ENCODE peak calls at places on chromosomes 3 and 15, in seven cellular contexts. T is body of pancreas, H is upper lobe of left lung, M is adrenal gland, Z is GM12891, U is uterus, B is breast epithelium. K is an unnamed sample.

GRCh38 chr3:36774072-36774471 is 9.7 kb upstream of the DCLK3 start:
- DNase-seq in M (no peak), U (no peak), T (no peak), B (no peak), Z (no peak), H (no peak), K (no peak)

GRCh38 chr3:134017490-134017889 is 12.2 kb downstream of the SLCO2A1 start:
- DNase-seq in T (no peak), Z (no peak), U (no peak), H (no peak), B (peak; percentile 2), M (no peak), K (no peak)

GRCh38 chr15:48986240-48986639 is 22.5 kb upstream of the SHC4 start:
- DNase-seq in Z (no peak), U (no peak), M (no peak), B (no peak), H (no peak), T (no peak), K (no peak)

GRCh38 chr3:32399030-32399620 is 7.5 kb downstream of the CMTM7 start:
- DNase-seq in T (peak; percentile 34), B (no peak), M (peak; percentile 40), H (no peak), U (no peak), Z (no peak), K (peak; percentile 23)

GRCh38 chr3:109927161-109927560 is 589.8 kb upstream of the DPPA4 start:
- DNase-seq in U (no peak), T (no peak), B (no peak), H (no peak), Z (no peak), M (no peak), K (peak; percentile 38)

GRCh38 chr3:99084825-99085224 is 183.3 kb upstream of the DCBLD2 start:
- DNase-seq in U (no peak), Z (no peak), T (no peak), H (no peak), B (no peak), M (no peak), K (no peak)

GRCh38 chr3:128313181-128313725 is 153.4 kb downstream of the DNAJB8 start:
- DNase-seq in Z (no peak), U (no peak), T (no peak), H (no peak), M (no peak), B (peak; percentile 2), K (no peak)

GRCh38 chr15:57505949-57506391 is 85.7 kb upstream of the MYZAP start:
- DNase-seq in B (peak; percentile 72), M (no peak), H (no peak), Z (no peak), U (no peak), T (peak; percentile 90), K (no peak)

GRCh38 chr3:5687230-5687629 is 499.7 kb downstream of the EDEM1 start:
- DNase-seq in B (no peak), H (no peak), T (no peak), M (no peak), U (no peak), Z (no peak), K (no peak)

GRCh38 chr15:99424131-99424571 is 141.6 kb upstream of the MEF2A start:
- DNase-seq in M (peak; percentile 0), U (peak; percentile 12), B (no peak), T (no peak), Z (no peak), H (no peak), K (no peak)

GRCh38 chr15:56794923-56795329 is 61.6 kb upstream of the ZNF280D start:
- DNase-seq in U (no peak), H (no peak), M (no peak), T (no peak), B (no peak), Z (no peak), K (no peak)

GRCh38 chr3:58835075-58835474 is 168.5 kb upstream of the FAM3D start:
- DNase-seq in T (no peak), H (no peak), U (no peak), Z (no peak), B (no peak), M (no peak), K (no peak)

GRCh38 chr3:197590313-197590962 is 34.7 kb upstream of the BDH1 start:
- DNase-seq in Z (no peak), M (no peak), T (peak; percentile 46), B (peak; percentile 17), U (no peak), H (no peak), K (no peak)
- TF ChIP-seq POLR2A in Z (no peak), M (no peak), T (peak; percentile 11), B (no peak), U (no peak), H (no peak), K (no peak)

GRCh38 chr3:64023187-64023860 is at the start of gene PSMD6:
- DNase-seq in T (peak; percentile 92), U (peak; percentile 90), B (peak; percentile 73), H (peak; percentile 99), M (peak; percentile 89), Z (peak; percentile 71), K (peak; percentile 79)
- TF ChIP-seq POLR2A in T (peak; percentile 88), U (no peak), B (no peak), H (peak; percentile 79), M (peak; percentile 65), Z (peak; percentile 85), K (peak; percentile 78)

GRCh38 chr3:72451840-72452239 is 396.4 kb downstream of the SHQ1 start:
- DNase-seq in T (no peak), M (no peak), H (no peak), Z (no peak), B (no peak), U (no peak), K (no peak)

GRCh38 chr3:72453686-72454085 is 394.6 kb downstream of the SHQ1 start:
- DNase-seq in T (no peak), Z (no peak), B (no peak), M (no peak), U (no peak), H (no peak), K (no peak)

GRCh38 chr3:72449551-72449950 is 398.7 kb downstream of the SHQ1 start:
- DNase-seq in Z (no peak), B (no peak), H (no peak), M (no peak), T (no peak), U (no peak), K (no peak)

GRCh38 chr3:72448858-72449257 is 399.4 kb downstream of the SHQ1 start:
- DNase-seq in Z (no peak), U (no peak), B (no peak), H (no peak), M (no peak), T (no peak), K (no peak)

DNA sequence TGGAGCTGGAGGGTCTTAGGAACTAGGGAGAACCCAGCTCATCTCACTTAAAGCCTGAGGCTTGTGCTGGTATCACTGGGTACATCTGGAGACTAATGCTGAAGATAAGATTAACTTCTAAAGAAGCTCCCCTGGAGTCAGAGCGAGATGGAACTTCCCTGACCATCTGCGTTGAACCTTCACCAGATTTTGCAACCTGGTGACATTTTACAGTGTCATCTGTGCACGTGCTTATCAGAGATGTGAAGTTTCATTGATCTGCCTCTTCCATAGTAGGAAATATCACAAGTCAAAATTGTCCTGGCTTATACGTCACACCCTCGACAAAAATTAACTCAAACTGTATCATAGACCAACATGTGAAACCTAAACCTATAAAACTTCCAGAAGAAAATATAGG is 395.5 kb downstream of the SHQ1 start:
- DNase-seq in U (no peak), T (no peak), B (no peak), H (no peak), Z (no peak), M (no peak), K (no peak)
- TF ChIP-seq POLR2A in U (no peak), T (no peak), B (no peak), H (no peak), Z (no peak), M (no peak), K (no peak)

DNA sequence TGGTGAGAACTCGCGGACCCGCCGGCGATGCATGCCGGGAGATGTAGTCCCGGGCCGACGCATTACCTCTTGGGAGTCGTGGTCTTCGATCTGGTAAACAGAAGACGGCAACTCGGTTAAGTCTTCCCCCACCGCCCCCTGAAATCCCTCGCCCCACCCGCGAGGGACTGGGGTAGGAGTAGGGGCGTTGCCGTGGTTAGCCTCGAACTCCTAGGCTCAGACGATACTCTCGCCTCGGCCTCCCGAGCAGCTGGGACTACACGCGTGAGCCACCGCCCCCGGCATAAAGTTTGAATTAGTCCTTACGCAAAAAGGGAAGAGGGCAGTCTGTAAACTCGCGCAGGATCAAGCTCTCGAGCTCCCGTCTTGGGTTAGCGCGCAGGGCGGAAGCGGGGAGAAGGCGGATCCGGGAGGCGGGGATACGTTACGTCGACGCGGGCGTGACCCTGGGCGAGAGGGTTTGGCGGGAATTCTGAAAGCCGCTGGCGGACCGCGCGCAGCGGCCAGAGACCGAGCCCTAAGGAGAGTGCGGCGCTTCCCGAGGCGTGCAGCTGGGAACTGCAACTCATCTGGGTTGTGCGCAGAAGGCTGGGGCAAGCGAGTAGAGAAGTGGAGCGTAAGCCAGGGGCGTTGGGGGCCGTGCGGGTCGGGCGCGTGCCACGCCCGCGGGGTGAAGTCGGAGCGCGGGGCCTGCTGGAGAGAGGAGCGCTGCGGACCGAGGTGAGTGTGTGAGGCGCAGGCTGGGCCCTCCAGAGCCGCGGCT is at the start of gene RAD51:
- DNase-seq in B (peak; percentile 84), H (peak; percentile 97), T (peak; percentile 93), Z (peak; percentile 88), U (peak; percentile 93), M (peak; percentile 94), K (peak; percentile 93)
- TF ChIP-seq POLR2A in B (peak; percentile 59), H (peak; percentile 70), T (peak; percentile 82), Z (peak; percentile 74), U (no peak), M (peak; percentile 62), K (peak; percentile 57)

DNA sequence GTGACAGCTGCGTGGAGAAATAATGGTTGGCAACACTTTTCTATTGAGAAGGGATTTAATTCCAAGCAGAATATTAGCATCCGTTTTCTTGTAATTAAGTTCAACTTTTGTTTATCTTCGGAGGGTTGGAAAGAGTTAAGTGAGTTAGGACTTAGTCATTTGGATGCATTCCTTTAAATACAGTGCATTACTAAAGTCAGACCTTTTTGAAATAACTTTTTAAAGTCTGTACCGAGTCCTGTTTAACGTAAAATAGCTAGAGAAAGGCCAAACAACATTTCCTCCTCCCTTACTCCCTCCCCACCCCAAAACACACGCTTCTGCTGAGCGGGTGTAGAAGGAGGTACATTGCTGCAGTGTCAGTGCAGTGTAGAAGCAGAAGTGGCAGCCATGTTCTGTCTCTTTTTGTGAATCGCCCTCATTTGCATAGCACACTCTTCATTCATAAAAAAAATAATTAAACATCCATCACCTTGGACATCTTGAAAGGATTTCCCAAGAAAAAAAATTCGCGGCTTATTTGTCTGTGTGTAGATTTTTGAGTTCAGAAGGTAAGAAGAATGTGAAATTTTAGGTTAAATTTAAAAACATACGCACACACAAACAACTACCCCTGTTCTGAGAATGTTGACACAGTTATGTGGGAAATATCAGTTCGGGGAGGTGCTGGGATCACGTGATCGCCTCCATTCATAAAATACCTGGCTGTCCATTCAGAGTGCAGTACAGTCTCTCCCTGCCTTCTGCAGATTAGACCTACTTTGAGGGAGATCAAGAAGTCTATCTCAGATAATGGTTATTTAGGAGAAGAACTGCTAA is 1.6 kb downstream of the SPRED1 start:
- DNase-seq in U (no peak), Z (no peak), M (peak; percentile 47), T (peak; percentile 38), B (peak; percentile 60), H (no peak), K (no peak)
- TF ChIP-seq POLR2A in U (no peak), Z (no peak), M (peak; percentile 52), T (peak; percentile 48), B (no peak), H (no peak), K (no peak)

K was measured in H54.